ENCODE peak calls at places on chromosomes 6 and 20, in ten cellular contexts. One of them, this sample, is unnamed.

GRCh38 chr6:150471276-150471675 is 102.5 kb downstream of the IYD start:
- DNase-seq in heart left ventricle: no peak
- DNase-seq in CD14-positive monocyte: no peak
- DNase-seq in activated CD4-positive, alpha-beta T cell treated with anti-CD3 and anti-CD28 coated beads, Interleukin-2, amount 50 U/mL, for 24 hours: no peak
- DNase-seq in iPS-NIHi11: no peak
- DNase-seq in brain microvascular endothelial cell: no peak
- DNase-seq in WTC11: no peak
- DNase-seq in H54: no peak
- DNase-seq in NCI-H1092: no peak
- DNase-seq in NCI-H460: no peak
- DNase-seq in this sample: no peak

GRCh38 chr6:121619013-121619412 is 183.6 kb downstream of the GJA1 start:
- DNase-seq in heart left ventricle: no peak
- DNase-seq in CD14-positive monocyte: no peak
- DNase-seq in activated CD4-positive, alpha-beta T cell treated with anti-CD3 and anti-CD28 coated beads, Interleukin-2, amount 50 U/mL, for 24 hours: no peak
- DNase-seq in iPS-NIHi11: no peak
- DNase-seq in brain microvascular endothelial cell: no peak
- DNase-seq in WTC11: peak; percentile 21
- DNase-seq in H54: no peak
- DNase-seq in NCI-H1092: no peak
- DNase-seq in NCI-H460: no peak
- DNase-seq in this sample: no peak

GRCh38 chr6:106939848-106940247 is 34.7 kb downstream of the CD24 start:
- DNase-seq in heart left ventricle: no peak
- DNase-seq in CD14-positive monocyte: no peak
- DNase-seq in activated CD4-positive, alpha-beta T cell treated with anti-CD3 and anti-CD28 coated beads, Interleukin-2, amount 50 U/mL, for 24 hours: no peak
- DNase-seq in iPS-NIHi11: no peak
- DNase-seq in brain microvascular endothelial cell: no peak
- DNase-seq in WTC11: no peak
- DNase-seq in H54: no peak
- DNase-seq in NCI-H1092: no peak
- DNase-seq in NCI-H460: no peak
- DNase-seq in this sample: no peak

GRCh38 chr6:108621117-108621516 is 60.4 kb downstream of the FOXO3 start:
- DNase-seq in heart left ventricle: no peak
- DNase-seq in CD14-positive monocyte: peak; percentile 94
- DNase-seq in activated CD4-positive, alpha-beta T cell treated with anti-CD3 and anti-CD28 coated beads, Interleukin-2, amount 50 U/mL, for 24 hours: no peak
- DNase-seq in iPS-NIHi11: no peak
- DNase-seq in brain microvascular endothelial cell: peak; percentile 88
- DNase-seq in WTC11: no peak
- DNase-seq in H54: peak; percentile 26
- DNase-seq in NCI-H1092: no peak
- DNase-seq in NCI-H460: no peak
- DNase-seq in this sample: no peak

GRCh38 chr6:36956111-36956820 is 1.7 kb downstream of the PI16 start:
- DNase-seq in heart left ventricle: no peak
- DNase-seq in CD14-positive monocyte: peak; percentile 11
- DNase-seq in activated CD4-positive, alpha-beta T cell treated with anti-CD3 and anti-CD28 coated beads, Interleukin-2, amount 50 U/mL, for 24 hours: no peak
- DNase-seq in iPS-NIHi11: no peak
- DNase-seq in brain microvascular endothelial cell: no peak
- DNase-seq in WTC11: peak; percentile 8
- DNase-seq in H54: peak; percentile 68
- DNase-seq in NCI-H1092: no peak
- DNase-seq in NCI-H460: no peak
- DNase-seq in this sample: no peak

GRCh38 chr20:14956026-14956425 is 618.6 kb upstream of the FLRT3 start:
- DNase-seq in heart left ventricle: no peak
- DNase-seq in CD14-positive monocyte: no peak
- DNase-seq in activated CD4-positive, alpha-beta T cell treated with anti-CD3 and anti-CD28 coated beads, Interleukin-2, amount 50 U/mL, for 24 hours: no peak
- DNase-seq in iPS-NIHi11: no peak
- DNase-seq in brain microvascular endothelial cell: no peak
- DNase-seq in WTC11: no peak
- DNase-seq in H54: no peak
- DNase-seq in NCI-H1092: no peak
- DNase-seq in NCI-H460: peak; percentile 67
- DNase-seq in this sample: no peak

GRCh38 chr6:154426997-154427396 is 70.4 kb upstream of the IPCEF1 start:
- DNase-seq in heart left ventricle: no peak
- DNase-seq in CD14-positive monocyte: no peak
- DNase-seq in activated CD4-positive, alpha-beta T cell treated with anti-CD3 and anti-CD28 coated beads, Interleukin-2, amount 50 U/mL, for 24 hours: no peak
- DNase-seq in iPS-NIHi11: no peak
- DNase-seq in brain microvascular endothelial cell: no peak
- DNase-seq in WTC11: no peak
- DNase-seq in H54: no peak
- DNase-seq in NCI-H1092: no peak
- DNase-seq in NCI-H460: no peak
- DNase-seq in this sample: no peak

GRCh38 chr6:167504412-167504961 is 179.6 kb downstream of the TTLL2 start:
- DNase-seq in heart left ventricle: no peak
- DNase-seq in CD14-positive monocyte: no peak
- DNase-seq in activated CD4-positive, alpha-beta T cell treated with anti-CD3 and anti-CD28 coated beads, Interleukin-2, amount 50 U/mL, for 24 hours: no peak
- DNase-seq in iPS-NIHi11: no peak
- DNase-seq in brain microvascular endothelial cell: no peak
- DNase-seq in WTC11: no peak
- DNase-seq in H54: no peak
- DNase-seq in NCI-H1092: no peak
- DNase-seq in NCI-H460: no peak
- DNase-seq in this sample: no peak

GRCh38 chr20:46569961-46570360 is 19.5 kb upstream of the OCSTAMP start:
- DNase-seq in heart left ventricle: no peak
- DNase-seq in CD14-positive monocyte: no peak
- DNase-seq in activated CD4-positive, alpha-beta T cell treated with anti-CD3 and anti-CD28 coated beads, Interleukin-2, amount 50 U/mL, for 24 hours: no peak
- DNase-seq in iPS-NIHi11: no peak
- DNase-seq in brain microvascular endothelial cell: no peak
- DNase-seq in WTC11: no peak
- DNase-seq in H54: no peak
- DNase-seq in NCI-H1092: no peak
- DNase-seq in NCI-H460: no peak
- DNase-seq in this sample: no peak

GRCh38 chr20:44747166-44748004 is 1.7 kb downstream of the KCNK15 start:
- DNase-seq in heart left ventricle: no peak
- DNase-seq in CD14-positive monocyte: no peak
- DNase-seq in activated CD4-positive, alpha-beta T cell treated with anti-CD3 and anti-CD28 coated beads, Interleukin-2, amount 50 U/mL, for 24 hours: peak; percentile 48
- DNase-seq in iPS-NIHi11: peak; percentile 84
- DNase-seq in brain microvascular endothelial cell: peak; percentile 73
- DNase-seq in WTC11: peak; percentile 95
- DNase-seq in H54: peak; percentile 91
- DNase-seq in NCI-H1092: peak; percentile 91
- DNase-seq in NCI-H460: peak; percentile 81
- DNase-seq in this sample: peak; percentile 35

GRCh38 chr6:118606858-118607257 is 44.5 kb downstream of the CEP85L start:
- DNase-seq in heart left ventricle: no peak
- DNase-seq in CD14-positive monocyte: no peak
- DNase-seq in activated CD4-positive, alpha-beta T cell treated with anti-CD3 and anti-CD28 coated beads, Interleukin-2, amount 50 U/mL, for 24 hours: no peak
- DNase-seq in iPS-NIHi11: no peak
- DNase-seq in brain microvascular endothelial cell: no peak
- DNase-seq in WTC11: no peak
- DNase-seq in H54: no peak
- DNase-seq in NCI-H1092: no peak
- DNase-seq in NCI-H460: no peak
- DNase-seq in this sample: no peak

GRCh38 chr6:170131351-170131750 is 159.5 kb downstream of the DLL1 start:
- DNase-seq in heart left ventricle: peak; percentile 37
- DNase-seq in CD14-positive monocyte: peak; percentile 37
- DNase-seq in activated CD4-positive, alpha-beta T cell treated with anti-CD3 and anti-CD28 coated beads, Interleukin-2, amount 50 U/mL, for 24 hours: no peak
- DNase-seq in iPS-NIHi11: no peak
- DNase-seq in brain microvascular endothelial cell: no peak
- DNase-seq in WTC11: no peak
- DNase-seq in H54: no peak
- DNase-seq in NCI-H1092: no peak
- DNase-seq in NCI-H460: no peak
- DNase-seq in this sample: no peak

GRCh38 chr20:3749689-3750639 is 17.5 kb downstream of the HSPA12B start:
- DNase-seq in heart left ventricle: no peak
- DNase-seq in CD14-positive monocyte: no peak
- DNase-seq in activated CD4-positive, alpha-beta T cell treated with anti-CD3 and anti-CD28 coated beads, Interleukin-2, amount 50 U/mL, for 24 hours: no peak
- DNase-seq in iPS-NIHi11: peak; percentile 90
- DNase-seq in brain microvascular endothelial cell: no peak
- DNase-seq in WTC11: peak; percentile 82
- DNase-seq in H54: peak; percentile 54
- DNase-seq in NCI-H1092: peak; percentile 65
- DNase-seq in NCI-H460: peak; percentile 37
- DNase-seq in this sample: peak; percentile 49

GRCh38 chr6:118859517-118860064 is 34.4 kb upstream of the ASF1A start:
- DNase-seq in heart left ventricle: no peak
- DNase-seq in CD14-positive monocyte: no peak
- DNase-seq in activated CD4-positive, alpha-beta T cell treated with anti-CD3 and anti-CD28 coated beads, Interleukin-2, amount 50 U/mL, for 24 hours: no peak
- DNase-seq in iPS-NIHi11: no peak
- DNase-seq in brain microvascular endothelial cell: no peak
- DNase-seq in WTC11: no peak
- DNase-seq in H54: no peak
- DNase-seq in NCI-H1092: no peak
- DNase-seq in NCI-H460: no peak
- DNase-seq in this sample: no peak

GRCh38 chr6:154410215-154410614 is 53.6 kb upstream of the IPCEF1 start:
- DNase-seq in heart left ventricle: no peak
- DNase-seq in CD14-positive monocyte: no peak
- DNase-seq in activated CD4-positive, alpha-beta T cell treated with anti-CD3 and anti-CD28 coated beads, Interleukin-2, amount 50 U/mL, for 24 hours: no peak
- DNase-seq in iPS-NIHi11: no peak
- DNase-seq in brain microvascular endothelial cell: no peak
- DNase-seq in WTC11: no peak
- DNase-seq in H54: no peak
- DNase-seq in NCI-H1092: no peak
- DNase-seq in NCI-H460: no peak
- DNase-seq in this sample: no peak

GRCh38 chr6:64074981-64075380 is 439.4 kb downstream of the PHF3 start:
- DNase-seq in heart left ventricle: no peak
- DNase-seq in CD14-positive monocyte: no peak
- DNase-seq in activated CD4-positive, alpha-beta T cell treated with anti-CD3 and anti-CD28 coated beads, Interleukin-2, amount 50 U/mL, for 24 hours: no peak
- DNase-seq in iPS-NIHi11: no peak
- DNase-seq in brain microvascular endothelial cell: no peak
- DNase-seq in WTC11: no peak
- DNase-seq in H54: no peak
- DNase-seq in NCI-H1092: no peak
- DNase-seq in NCI-H460: no peak
- DNase-seq in this sample: no peak

GRCh38 chr6:56649053-56649769 is 6.5 kb upstream of the DST start:
- DNase-seq in heart left ventricle: no peak
- DNase-seq in CD14-positive monocyte: no peak
- DNase-seq in activated CD4-positive, alpha-beta T cell treated with anti-CD3 and anti-CD28 coated beads, Interleukin-2, amount 50 U/mL, for 24 hours: no peak
- DNase-seq in iPS-NIHi11: no peak
- DNase-seq in brain microvascular endothelial cell: no peak
- DNase-seq in WTC11: no peak
- DNase-seq in H54: no peak
- DNase-seq in NCI-H1092: peak; percentile 33
- DNase-seq in NCI-H460: no peak
- DNase-seq in this sample: no peak

GRCh38 chr6:166204852-166205650 is 37.4 kb upstream of the TBXT start:
- DNase-seq in heart left ventricle: no peak
- DNase-seq in CD14-positive monocyte: no peak
- DNase-seq in activated CD4-positive, alpha-beta T cell treated with anti-CD3 and anti-CD28 coated beads, Interleukin-2, amount 50 U/mL, for 24 hours: no peak
- DNase-seq in iPS-NIHi11: no peak
- DNase-seq in brain microvascular endothelial cell: no peak
- DNase-seq in WTC11: no peak
- DNase-seq in H54: no peak
- DNase-seq in NCI-H1092: no peak
- DNase-seq in NCI-H460: no peak
- DNase-seq in this sample: no peak

GRCh38 chr6:70310063-70310694 is 7.3 kb upstream of the COL9A1 start:
- DNase-seq in heart left ventricle: no peak
- DNase-seq in CD14-positive monocyte: no peak
- DNase-seq in activated CD4-positive, alpha-beta T cell treated with anti-CD3 and anti-CD28 coated beads, Interleukin-2, amount 50 U/mL, for 24 hours: peak; percentile 4
- DNase-seq in iPS-NIHi11: no peak
- DNase-seq in brain microvascular endothelial cell: peak; percentile 43
- DNase-seq in WTC11: no peak
- DNase-seq in H54: no peak
- DNase-seq in NCI-H1092: peak; percentile 1
- DNase-seq in NCI-H460: peak; percentile 18
- DNase-seq in this sample: no peak

GRCh38 chr6:73340048-73340447 is 14.0 kb downstream of the DPPA5 start:
- DNase-seq in heart left ventricle: no peak
- DNase-seq in CD14-positive monocyte: no peak
- DNase-seq in activated CD4-positive, alpha-beta T cell treated with anti-CD3 and anti-CD28 coated beads, Interleukin-2, amount 50 U/mL, for 24 hours: no peak
- DNase-seq in iPS-NIHi11: no peak
- DNase-seq in brain microvascular endothelial cell: peak; percentile 6
- DNase-seq in WTC11: no peak
- DNase-seq in H54: no peak
- DNase-seq in NCI-H1092: no peak
- DNase-seq in NCI-H460: no peak
- DNase-seq in this sample: no peak

GRCh38 chr6:104134876-104135275 is 724.8 kb downstream of the HACE1 start:
- DNase-seq in heart left ventricle: no peak
- DNase-seq in CD14-positive monocyte: no peak
- DNase-seq in activated CD4-positive, alpha-beta T cell treated with anti-CD3 and anti-CD28 coated beads, Interleukin-2, amount 50 U/mL, for 24 hours: no peak
- DNase-seq in iPS-NIHi11: no peak
- DNase-seq in brain microvascular endothelial cell: peak; percentile 27
- DNase-seq in WTC11: no peak
- DNase-seq in H54: no peak
- DNase-seq in NCI-H1092: no peak
- DNase-seq in NCI-H460: no peak
- DNase-seq in this sample: no peak

GRCh38 chr6:120378582-120379220 is 955.6 kb downstream of the TBC1D32 start:
- DNase-seq in heart left ventricle: no peak
- DNase-seq in CD14-positive monocyte: no peak
- DNase-seq in activated CD4-positive, alpha-beta T cell treated with anti-CD3 and anti-CD28 coated beads, Interleukin-2, amount 50 U/mL, for 24 hours: no peak
- DNase-seq in iPS-NIHi11: peak; percentile 59
- DNase-seq in brain microvascular endothelial cell: no peak
- DNase-seq in WTC11: no peak
- DNase-seq in H54: peak; percentile 15
- DNase-seq in NCI-H1092: no peak
- DNase-seq in NCI-H460: peak; percentile 28
- DNase-seq in this sample: no peak

GRCh38 chr6:38371312-38371672 is 268.4 kb downstream of the BTBD9 start:
- DNase-seq in heart left ventricle: no peak
- DNase-seq in CD14-positive monocyte: no peak
- DNase-seq in activated CD4-positive, alpha-beta T cell treated with anti-CD3 and anti-CD28 coated beads, Interleukin-2, amount 50 U/mL, for 24 hours: no peak
- DNase-seq in iPS-NIHi11: no peak
- DNase-seq in brain microvascular endothelial cell: no peak
- DNase-seq in WTC11: no peak
- DNase-seq in H54: no peak
- DNase-seq in NCI-H1092: no peak
- DNase-seq in NCI-H460: no peak
- DNase-seq in this sample: no peak

GRCh38 chr20:23049933-23050838 is 714 bp upstream of the THBD start:
- DNase-seq in heart left ventricle: peak; percentile 84
- DNase-seq in CD14-positive monocyte: peak; percentile 76
- DNase-seq in activated CD4-positive, alpha-beta T cell treated with anti-CD3 and anti-CD28 coated beads, Interleukin-2, amount 50 U/mL, for 24 hours: no peak
- DNase-seq in iPS-NIHi11: no peak
- DNase-seq in brain microvascular endothelial cell: peak; percentile 19
- DNase-seq in WTC11: peak; percentile 32
- DNase-seq in H54: peak; percentile 42
- DNase-seq in NCI-H1092: no peak
- DNase-seq in NCI-H460: peak; percentile 58
- DNase-seq in this sample: no peak

GRCh38 chr20:50138479-50139393 is 14.8 kb downstream of the PEDS1 start:
- DNase-seq in heart left ventricle: no peak
- DNase-seq in CD14-positive monocyte: no peak
- DNase-seq in activated CD4-positive, alpha-beta T cell treated with anti-CD3 and anti-CD28 coated beads, Interleukin-2, amount 50 U/mL, for 24 hours: no peak
- DNase-seq in iPS-NIHi11: peak; percentile 23
- DNase-seq in brain microvascular endothelial cell: no peak
- DNase-seq in WTC11: peak; percentile 36
- DNase-seq in H54: no peak
- DNase-seq in NCI-H1092: no peak
- DNase-seq in NCI-H460: peak; percentile 53
- DNase-seq in this sample: no peak

GRCh38 chr20:7180261-7181045 is 413.0 kb downstream of the BMP2 start:
- DNase-seq in heart left ventricle: no peak
- DNase-seq in CD14-positive monocyte: no peak
- DNase-seq in activated CD4-positive, alpha-beta T cell treated with anti-CD3 and anti-CD28 coated beads, Interleukin-2, amount 50 U/mL, for 24 hours: no peak
- DNase-seq in iPS-NIHi11: no peak
- DNase-seq in brain microvascular endothelial cell: no peak
- DNase-seq in WTC11: no peak
- DNase-seq in H54: no peak
- DNase-seq in NCI-H1092: no peak
- DNase-seq in NCI-H460: no peak
- DNase-seq in this sample: no peak

GRCh38 chr20:57374931-57375651 is 16.1 kb upstream of the RBM38 start:
- DNase-seq in heart left ventricle: peak; percentile 76
- DNase-seq in CD14-positive monocyte: peak; percentile 93
- DNase-seq in activated CD4-positive, alpha-beta T cell treated with anti-CD3 and anti-CD28 coated beads, Interleukin-2, amount 50 U/mL, for 24 hours: no peak
- DNase-seq in iPS-NIHi11: no peak
- DNase-seq in brain microvascular endothelial cell: no peak
- DNase-seq in WTC11: no peak
- DNase-seq in H54: no peak
- DNase-seq in NCI-H1092: no peak
- DNase-seq in NCI-H460: no peak
- DNase-seq in this sample: no peak

GRCh38 chr6:169371344-169372144 is 117.9 kb upstream of the THBS2 start:
- DNase-seq in heart left ventricle: no peak
- DNase-seq in CD14-positive monocyte: no peak
- DNase-seq in activated CD4-positive, alpha-beta T cell treated with anti-CD3 and anti-CD28 coated beads, Interleukin-2, amount 50 U/mL, for 24 hours: no peak
- DNase-seq in iPS-NIHi11: peak; percentile 39
- DNase-seq in brain microvascular endothelial cell: no peak
- DNase-seq in WTC11: peak; percentile 51
- DNase-seq in H54: no peak
- DNase-seq in NCI-H1092: no peak
- DNase-seq in NCI-H460: peak; percentile 0
- DNase-seq in this sample: no peak